ENCODE peak calls at places on chromosomes 7 and 10, in five cellular contexts. One of them, this sample, is unnamed.
A peak's percentile ranks its signal among the peaks of the same experiment; 100 is the strongest.

GRCh38 chr7:44460325-44460724 is 30.1 kb downstream of the NUDCD3 start:
- DNase-seq in H9: no peak
- DNase-seq in H1: no peak
- DNase-seq in pancreas: no peak
- DNase-seq in HCT116: no peak
- DNase-seq in this sample: no peak

GRCh38 chr7:130426541-130426940 is 14.3 kb downstream of the CEP41 start:
- DNase-seq in pancreas: no peak
- DNase-seq in HCT116: no peak
- DNase-seq in H1: no peak
- DNase-seq in H9: no peak
- DNase-seq in this sample: no peak

GRCh38 chr10:24375510-24375909 is 166.6 kb downstream of the KIAA1217 start:
- DNase-seq in H9: no peak
- DNase-seq in HCT116: no peak
- DNase-seq in H1: no peak
- DNase-seq in pancreas: no peak
- DNase-seq in this sample: no peak

GRCh38 chr10:128631801-128632241 is 505.6 kb upstream of the MKI67 start:
- DNase-seq in HCT116: peak; percentile 35
- DNase-seq in pancreas: no peak
- DNase-seq in H1: no peak
- DNase-seq in H9: no peak
- DNase-seq in this sample: no peak

GRCh38 chr10:14468022-14468421 is 137.3 kb upstream of the FRMD4A start:
- DNase-seq in pancreas: no peak
- DNase-seq in HCT116: no peak
- DNase-seq in H1: no peak
- DNase-seq in H9: no peak
- DNase-seq in this sample: no peak

GRCh38 chr10:110746254-110746826 is 102.2 kb downstream of the RBM20 start:
- DNase-seq in pancreas: peak; percentile 73
- DNase-seq in H1: no peak
- DNase-seq in H9: peak; percentile 73
- DNase-seq in HCT116: peak; percentile 63
- DNase-seq in this sample: no peak

GRCh38 chr10:73812662-73813061 is 1.3 kb upstream of the NDST2 start:
- DNase-seq in HCT116: no peak
- DNase-seq in H1: no peak
- DNase-seq in pancreas: no peak
- DNase-seq in H9: peak; percentile 56
- DNase-seq in this sample: no peak

GRCh38 chr10:131812736-131813604 is 87.8 kb upstream of the PPP2R2D start:
- DNase-seq in HCT116: no peak
- DNase-seq in H9: peak; percentile 21
- DNase-seq in H1: no peak
- DNase-seq in pancreas: no peak
- DNase-seq in this sample: no peak

GRCh38 chr7:8035647-8036518 is 67.3 kb downstream of the GLCCI1 start:
- DNase-seq in H1: no peak
- DNase-seq in H9: peak; percentile 33
- DNase-seq in HCT116: peak; percentile 10
- DNase-seq in pancreas: no peak
- DNase-seq in this sample: no peak

GRCh38 chr7:154575497-154575896 is 427.4 kb downstream of the PAXIP1 start:
- DNase-seq in H1: no peak
- DNase-seq in pancreas: no peak
- DNase-seq in HCT116: no peak
- DNase-seq in H9: no peak
- DNase-seq in this sample: no peak

GRCh38 chr7:72925546-72926120 is 738 bp downstream of the POM121 start:
- DNase-seq in H1: no peak
- DNase-seq in pancreas: no peak
- DNase-seq in HCT116: no peak
- DNase-seq in H9: no peak
- DNase-seq in this sample: no peak

GRCh38 chr7:77262311-77262710 is 62.7 kb upstream of the FGL2 start:
- DNase-seq in H1: no peak
- DNase-seq in H9: no peak
- DNase-seq in HCT116: no peak
- DNase-seq in pancreas: no peak
- DNase-seq in this sample: no peak

GRCh38 chr7:107860981-107861652 is 29.9 kb upstream of the DLD start:
- DNase-seq in HCT116: no peak
- DNase-seq in H9: no peak
- DNase-seq in H1: no peak
- DNase-seq in pancreas: no peak
- DNase-seq in this sample: no peak

GRCh38 chr10:127587668-127588395 is 38.7 kb downstream of the NPS start:
- DNase-seq in HCT116: no peak
- DNase-seq in pancreas: no peak
- DNase-seq in H9: no peak
- DNase-seq in H1: no peak
- DNase-seq in this sample: no peak

GRCh38 chr10:90987383-90987782 is 66.5 kb upstream of the ANKRD1 start:
- DNase-seq in H1: no peak
- DNase-seq in pancreas: no peak
- DNase-seq in HCT116: no peak
- DNase-seq in H9: no peak
- DNase-seq in this sample: no peak

GRCh38 chr10:86331861-86332260 is 34.7 kb downstream of the GRID1 start:
- DNase-seq in H9: no peak
- DNase-seq in H1: no peak
- DNase-seq in pancreas: no peak
- DNase-seq in HCT116: no peak
- DNase-seq in this sample: no peak

GRCh38 chr10:6494934-6495592 is 85.0 kb downstream of the PRKCQ start:
- DNase-seq in pancreas: no peak
- DNase-seq in H9: no peak
- DNase-seq in H1: no peak
- DNase-seq in HCT116: no peak
- DNase-seq in this sample: no peak

GRCh38 chr10:89151857-89152256 is 55.3 kb downstream of the CH25H start:
- DNase-seq in pancreas: no peak
- DNase-seq in HCT116: no peak
- DNase-seq in H1: no peak
- DNase-seq in H9: no peak
- DNase-seq in this sample: no peak

GRCh38 chr10:63573068-63573697 is 52.0 kb downstream of the REEP3 start:
- DNase-seq in pancreas: no peak
- DNase-seq in H9: no peak
- DNase-seq in H1: no peak
- DNase-seq in HCT116: no peak
- DNase-seq in this sample: no peak

GRCh38 chr7:11754933-11755332 is 77.1 kb downstream of the THSD7A start:
- DNase-seq in H1: no peak
- DNase-seq in pancreas: no peak
- DNase-seq in HCT116: no peak
- DNase-seq in H9: no peak
- DNase-seq in this sample: no peak

GRCh38 chr10:113062977-113063967 is 113.2 kb downstream of the TCF7L2 start:
- DNase-seq in H1: no peak
- DNase-seq in H9: peak; percentile 57
- DNase-seq in pancreas: no peak
- DNase-seq in HCT116: no peak
- DNase-seq in this sample: no peak

GRCh38 chr7:106521115-106521514 is 139.8 kb downstream of the CCDC71L start:
- DNase-seq in HCT116: peak; percentile 19
- DNase-seq in H1: no peak
- DNase-seq in pancreas: no peak
- DNase-seq in H9: peak; percentile 32
- DNase-seq in this sample: no peak

GRCh38 chr10:73983096-73984047 is 14.5 kb upstream of the VCL start:
- DNase-seq in H1: no peak
- DNase-seq in pancreas: peak; percentile 33
- DNase-seq in H9: no peak
- DNase-seq in HCT116: no peak
- DNase-seq in this sample: no peak

GRCh38 chr10:128095023-128095752 is 31.0 kb downstream of the MKI67 start:
- DNase-seq in H9: no peak
- DNase-seq in HCT116: peak; percentile 12
- DNase-seq in H1: no peak
- DNase-seq in pancreas: no peak
- DNase-seq in this sample: no peak

GRCh38 chr10:12975266-12975665 is 26.2 kb downstream of the CCDC3 start:
- DNase-seq in pancreas: no peak
- DNase-seq in HCT116: no peak
- DNase-seq in H9: no peak
- DNase-seq in H1: no peak
- DNase-seq in this sample: no peak

GRCh38 chr10:102420443-102420809 is 210 bp upstream of the FBXL15 start:
- DNase-seq in H1: no peak
- DNase-seq in pancreas: no peak
- DNase-seq in HCT116: no peak
- DNase-seq in H9: no peak
- DNase-seq in this sample: no peak

GRCh38 chr10:54983255-54983654 is 182.2 kb upstream of the PCDH15 start:
- DNase-seq in H9: no peak
- DNase-seq in H1: no peak
- DNase-seq in pancreas: no peak
- DNase-seq in HCT116: no peak
- DNase-seq in this sample: no peak

GRCh38 chr7:13778967-13779366 is 210.5 kb downstream of the ETV1 start:
- DNase-seq in H9: no peak
- DNase-seq in pancreas: no peak
- DNase-seq in HCT116: peak; percentile 61
- DNase-seq in H1: no peak
- DNase-seq in this sample: peak; percentile 63

GRCh38 chr7:105600720-105601550 is 19.6 kb upstream of the EFCAB10 start:
- DNase-seq in HCT116: no peak
- DNase-seq in H1: peak; percentile 53
- DNase-seq in pancreas: no peak
- DNase-seq in H9: peak; percentile 45
- DNase-seq in this sample: peak; percentile 60

DNA sequence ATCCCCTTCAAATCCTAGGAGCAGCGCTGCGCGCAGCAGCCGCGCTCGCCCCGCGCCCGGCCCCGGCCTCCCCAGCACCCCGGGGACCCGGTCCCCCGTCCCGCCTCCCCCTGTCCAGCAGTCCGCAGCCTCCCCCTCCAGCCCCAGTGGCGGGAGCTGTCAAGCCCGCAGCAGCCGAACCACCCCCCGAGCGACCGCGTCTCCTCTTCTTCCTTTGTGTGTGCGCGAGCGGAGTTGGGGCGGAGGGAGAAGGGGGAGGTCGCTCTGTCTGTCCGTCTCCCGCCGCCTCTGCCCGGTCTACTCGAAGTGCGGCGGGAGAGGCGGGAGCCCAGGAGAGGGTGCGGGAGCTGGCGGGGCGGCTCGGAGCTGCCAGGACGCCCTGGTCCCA is 375 bp upstream of the CHN2 start:
- DNase-seq in pancreas: peak; percentile 58
- DNase-seq in HCT116: no peak
- DNase-seq in H9: peak; percentile 43
- DNase-seq in H1: no peak
- DNase-seq in this sample: peak; percentile 54
- H3K4me1 ChIP-seq in pancreas: peaks cover 31% of the 10 kb centered on the region
- H3K4me1 ChIP-seq in HCT116: peaks cover 15% of the 10 kb centered on the region
- H3K4me1 ChIP-seq in H9: peaks cover 6% of the 10 kb centered on the region
- H3K4me1 ChIP-seq in H1: peaks cover 7% of the 10 kb centered on the region
- H3K4me1 ChIP-seq in this sample: peaks cover 28% of the 10 kb centered on the region

GRCh38 chr10:22229756-22230330 is 12.0 kb upstream of the EBLN1 start:
- DNase-seq in HCT116: no peak
- DNase-seq in H9: no peak
- DNase-seq in pancreas: no peak
- DNase-seq in H1: no peak
- DNase-seq in this sample: no peak
- TF ChIP-seq CTCF in HCT116: no peak
- TF ChIP-seq CTCF in H9: no peak
- TF ChIP-seq CTCF in pancreas: no peak
- TF ChIP-seq CTCF in H1: no peak
- TF ChIP-seq CTCF in this sample: no peak

GRCh38 chr10:30488319-30488718 is 54.3 kb downstream of the MAP3K8 start:
- DNase-seq in H1: no peak
- DNase-seq in H9: no peak
- DNase-seq in pancreas: no peak
- DNase-seq in HCT116: no peak
- DNase-seq in this sample: no peak

GRCh38 chr10:30490289-30491000 is 56.5 kb downstream of the MAP3K8 start:
- DNase-seq in H9: no peak
- DNase-seq in pancreas: no peak
- DNase-seq in H1: no peak
- DNase-seq in HCT116: no peak
- DNase-seq in this sample: no peak

GRCh38 chr10:30491204-30491603 is 57.2 kb downstream of the MAP3K8 start:
- DNase-seq in pancreas: no peak
- DNase-seq in H1: no peak
- DNase-seq in HCT116: no peak
- DNase-seq in H9: no peak
- DNase-seq in this sample: no peak

GRCh38 chr10:30491832-30492530 is 58.0 kb downstream of the MAP3K8 start:
- DNase-seq in pancreas: no peak
- DNase-seq in HCT116: no peak
- DNase-seq in H9: no peak
- DNase-seq in H1: no peak
- DNase-seq in this sample: no peak

GRCh38 chr10:30489291-30489823 is 55.4 kb downstream of the MAP3K8 start:
- DNase-seq in H1: no peak
- DNase-seq in H9: no peak
- DNase-seq in HCT116: no peak
- DNase-seq in pancreas: no peak
- DNase-seq in this sample: no peak
- H3K4me1 ChIP-seq in H1: no peaks in the 10 kb centered on the region
- H3K4me1 ChIP-seq in H9: no peaks in the 10 kb centered on the region
- H3K4me1 ChIP-seq in HCT116: peaks cover 14% of the 10 kb centered on the region
- H3K4me1 ChIP-seq in pancreas: no peaks in the 10 kb centered on the region
- H3K4me1 ChIP-seq in this sample: peaks cover 42% of the 10 kb centered on the region

DNA sequence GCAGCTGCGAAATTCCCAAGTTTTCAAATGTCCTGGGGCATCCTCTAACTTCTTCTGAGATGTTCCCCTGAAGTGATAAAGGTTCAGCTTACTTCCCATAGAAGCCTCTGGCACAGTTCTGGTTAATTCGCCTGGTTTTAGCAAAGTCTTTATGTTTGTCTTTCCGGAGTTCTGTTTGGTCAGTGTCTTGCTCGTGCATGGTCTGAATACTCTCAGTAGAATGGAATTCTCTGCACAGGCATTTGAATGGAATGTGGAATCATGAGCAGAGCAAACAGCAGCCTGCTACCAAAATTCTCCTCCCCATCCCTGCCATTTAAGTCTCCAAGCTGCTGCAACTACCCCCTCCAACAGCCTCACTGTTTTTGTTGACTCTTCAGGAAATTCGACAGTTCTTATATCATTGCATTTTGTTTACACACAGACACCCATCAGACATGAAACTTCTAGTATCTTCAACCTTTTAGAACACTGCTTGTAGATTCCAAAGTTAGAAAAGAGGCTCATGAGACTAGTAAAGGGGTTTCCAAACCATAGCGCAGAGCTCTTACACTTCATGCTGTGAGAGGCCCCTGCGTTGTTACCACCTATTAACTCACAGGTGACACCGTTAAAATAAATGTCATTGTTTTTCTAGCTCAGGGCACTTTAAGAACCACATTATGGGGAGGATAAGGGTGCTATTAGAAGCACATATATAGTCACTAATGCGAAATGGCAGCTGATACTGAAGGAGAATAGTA is 129.7 kb downstream of the PLCE1 start:
- DNase-seq in HCT116: no peak
- DNase-seq in H1: peak; percentile 17
- DNase-seq in H9: no peak
- DNase-seq in pancreas: no peak
- DNase-seq in this sample: no peak
- TF ChIP-seq CTCF in HCT116: no peak
- TF ChIP-seq CTCF in H1: no peak
- TF ChIP-seq CTCF in H9: no peak
- TF ChIP-seq CTCF in pancreas: no peak
- TF ChIP-seq CTCF in this sample: no peak

This sample was measured in lower lobe of right lung.